ENCODE peak calls at places on chromosomes 3 and 15, in four cellular contexts. One of them, this sample, is unnamed.

GRCh38 chr3:14441240-14441919 is 39.0 kb downstream of the SLC6A6 start:
- DNase-seq in fibroblast of lung: no peak
- DNase-seq in AG10803: no peak
- DNase-seq in GM12865: no peak
- DNase-seq in this sample: no peak

GRCh38 chr3:149670742-149671492 is 13.1 kb upstream of the WWTR1 start:
- DNase-seq in fibroblast of lung: no peak
- DNase-seq in AG10803: peak
- DNase-seq in GM12865: peak
- DNase-seq in this sample: no peak

GRCh38 chr3:171000281-171000680 is 26.2 kb downstream of the SLC2A2 start:
- DNase-seq in fibroblast of lung: no peak
- DNase-seq in AG10803: peak
- DNase-seq in GM12865: no peak
- DNase-seq in this sample: no peak

GRCh38 chr15:39756806-39757522 is 25.7 kb downstream of the FSIP1 start:
- DNase-seq in fibroblast of lung: peak
- DNase-seq in AG10803: peak
- DNase-seq in GM12865: peak
- DNase-seq in this sample: peak

GRCh38 chr3:126394179-126394976 is at the start of gene CFAP100:
- DNase-seq in fibroblast of lung: peak
- DNase-seq in AG10803: peak
- DNase-seq in GM12865: no peak
- DNase-seq in this sample: no peak

GRCh38 chr15:70752142-70752754 is 11.1 kb downstream of the UACA start:
- DNase-seq in GM12865: peak
- DNase-seq in fibroblast of lung: peak
- DNase-seq in AG10803: peak
- DNase-seq in this sample: no peak

GRCh38 chr15:28086175-28086703 is 12.9 kb downstream of the OCA2 start:
- DNase-seq in AG10803: peak
- DNase-seq in fibroblast of lung: peak
- DNase-seq in GM12865: peak
- DNase-seq in this sample: peak

GRCh38 chr3:11434017-11434526 is 161.9 kb downstream of the ATG7 start:
- DNase-seq in GM12865: no peak
- DNase-seq in fibroblast of lung: peak
- DNase-seq in AG10803: peak
- DNase-seq in this sample: peak

GRCh38 chr15:57423599-57424140 is 47.4 kb downstream of the CGNL1 start:
- DNase-seq in fibroblast of lung: no peak
- DNase-seq in GM12865: no peak
- DNase-seq in AG10803: no peak
- DNase-seq in this sample: no peak

GRCh38 chr3:5140230-5140621 is 18.1 kb downstream of the ARL8B start:
- DNase-seq in AG10803: no peak
- DNase-seq in fibroblast of lung: no peak
- DNase-seq in GM12865: peak
- DNase-seq in this sample: no peak

GRCh38 chr3:149535395-149535685 is 60.8 kb downstream of the TM4SF4 start:
- DNase-seq in AG10803: no peak
- DNase-seq in fibroblast of lung: no peak
- DNase-seq in GM12865: no peak
- DNase-seq in this sample: no peak

GRCh38 chr3:123319760-123320159 is 118.0 kb downstream of the SEC22A start:
- DNase-seq in AG10803: no peak
- DNase-seq in fibroblast of lung: no peak
- DNase-seq in GM12865: no peak
- DNase-seq in this sample: no peak

GRCh38 chr3:177554900-177555759 is 357.8 kb upstream of the TBL1XR1 start:
- DNase-seq in AG10803: peak
- DNase-seq in fibroblast of lung: peak
- DNase-seq in GM12865: no peak
- DNase-seq in this sample: peak

GRCh38 chr3:87797872-87798566 is 260.8 kb downstream of the CGGBP1 start:
- DNase-seq in GM12865: no peak
- DNase-seq in fibroblast of lung: no peak
- DNase-seq in AG10803: peak
- DNase-seq in this sample: no peak

GRCh38 chr15:29103825-29104565 is 165.6 kb downstream of the NSMCE3 start:
- DNase-seq in GM12865: peak
- DNase-seq in AG10803: peak
- DNase-seq in fibroblast of lung: peak
- DNase-seq in this sample: peak

GRCh38 chr3:23600178-23600577 is 205.6 kb upstream of the UBE2E1 start:
- DNase-seq in GM12865: no peak
- DNase-seq in fibroblast of lung: peak
- DNase-seq in AG10803: peak
- DNase-seq in this sample: peak

GRCh38 chr3:127597020-127597771 is 1.0 kb upstream of the MCM2 start:
- DNase-seq in GM12865: peak
- DNase-seq in fibroblast of lung: no peak
- DNase-seq in AG10803: no peak
- DNase-seq in this sample: no peak
- H3K4me3 ChIP-seq in GM12865: peak
- H3K4me3 ChIP-seq in fibroblast of lung: no peak
- H3K4me3 ChIP-seq in AG10803: no peak
- H3K4me3 ChIP-seq in this sample: peak

DNA sequence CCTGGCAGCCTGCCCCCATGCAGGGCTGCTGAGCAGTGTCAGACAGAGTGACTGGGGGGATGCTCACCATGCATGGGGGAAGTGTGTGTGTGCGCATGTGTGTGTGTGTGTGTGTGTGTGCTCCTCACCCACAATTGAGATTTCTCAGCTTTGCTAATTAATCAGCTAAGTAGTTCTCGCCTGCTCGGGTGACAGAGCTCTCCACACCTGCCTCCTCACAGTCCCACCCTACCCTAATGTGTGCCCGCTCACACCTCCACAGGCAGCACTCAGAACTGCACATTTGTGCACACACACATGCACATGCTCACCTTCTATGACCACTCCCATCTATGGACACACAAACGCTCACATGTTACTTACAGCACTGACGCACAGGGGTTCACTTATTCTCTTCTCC is 37.3 kb downstream of the CACNA2D2 start:
- DNase-seq in GM12865: peak
- DNase-seq in AG10803: no peak
- DNase-seq in fibroblast of lung: no peak
- DNase-seq in this sample: no peak
- TF ChIP-seq CTCF in GM12865: no peak
- TF ChIP-seq CTCF in AG10803: no peak
- TF ChIP-seq CTCF in fibroblast of lung: no peak
- TF ChIP-seq CTCF in this sample: no peak

DNA sequence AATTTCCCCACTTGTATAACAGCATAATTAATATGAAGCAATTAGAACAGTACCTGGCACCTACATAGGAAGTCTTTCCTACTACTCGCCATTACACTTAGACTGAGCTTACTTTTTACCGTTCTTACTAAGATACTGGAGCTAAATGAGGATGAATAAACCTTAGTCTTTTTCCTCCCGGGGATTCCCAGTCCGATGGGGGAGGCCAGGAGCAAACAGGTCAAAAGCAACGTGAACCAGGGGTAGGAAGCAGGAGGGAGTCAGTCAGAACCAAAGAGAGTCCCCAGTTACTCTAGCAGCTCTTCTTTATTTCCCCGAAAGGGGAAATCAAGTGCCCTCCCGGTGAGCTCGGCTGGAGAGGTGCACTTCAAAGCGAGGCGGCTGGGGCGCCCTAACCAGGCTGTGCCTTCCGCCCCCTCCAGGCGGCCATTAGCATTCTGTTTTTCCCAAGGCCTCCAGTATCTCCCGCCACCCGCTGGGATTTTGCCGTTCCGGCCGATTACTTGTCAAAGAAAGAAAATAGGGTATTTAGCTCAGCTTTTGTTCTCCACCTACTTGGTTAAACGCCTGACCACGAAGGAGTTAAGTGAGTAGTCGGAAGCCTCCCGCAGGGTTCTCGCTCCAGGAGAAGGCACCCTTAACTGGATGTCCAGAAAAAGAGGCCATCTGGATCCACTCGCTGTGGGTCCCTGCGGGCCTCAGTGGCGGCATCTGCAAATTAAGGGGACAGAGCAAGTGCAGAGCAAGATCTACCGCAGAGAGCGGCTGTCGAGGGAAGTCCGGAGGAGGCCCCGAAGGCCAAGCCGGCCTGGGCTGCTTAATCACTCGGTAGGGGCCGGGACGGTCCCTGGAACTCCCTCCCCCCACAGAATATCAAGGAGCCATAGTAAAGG is 6.3 kb upstream of the EOMES start:
- DNase-seq in GM12865: no peak
- DNase-seq in AG10803: no peak
- DNase-seq in fibroblast of lung: no peak
- DNase-seq in this sample: no peak
- H3K4me3 ChIP-seq in GM12865: no peak
- H3K4me3 ChIP-seq in AG10803: no peak
- H3K4me3 ChIP-seq in fibroblast of lung: no peak
- H3K4me3 ChIP-seq in this sample: no peak

GRCh38 chr3:71710906-71711494 is 14.2 kb downstream of the EIF4E3 start:
- DNase-seq in fibroblast of lung: peak
- DNase-seq in GM12865: peak
- DNase-seq in AG10803: peak
- DNase-seq in this sample: peak
- TF ChIP-seq CTCF in fibroblast of lung: peak
- TF ChIP-seq CTCF in GM12865: peak
- TF ChIP-seq CTCF in AG10803: peak
- TF ChIP-seq CTCF in this sample: peak

This sample was measured in astrocyte of the cerebellum.